ENCODE peak calls at places on chromosomes 11 and 22, in eight cellular contexts. One of them, this sample, is unnamed.

GRCh38 chr11:32121012-32121411 is 30.1 kb downstream of the RCN1 start:
- DNase-seq in mucosa of descending colon: no peak
- DNase-seq in astrocyte of the hippocampus: no peak
- DNase-seq in left colon: no peak
- DNase-seq in iris pigment epithelial cell: no peak
- DNase-seq in Daoy: no peak
- DNase-seq in A549: no peak
- DNase-seq in stimulated activated CD8-positive, alpha-beta memory T cell treated with anti-CD3 and anti-CD28 coated beads, Interleukin-4, amount 100 ng/mL, for 24 hours: no peak
- DNase-seq in this sample: no peak

GRCh38 chr11:17439316-17439782 is 37.3 kb downstream of the ABCC8 start:
- DNase-seq in mucosa of descending colon: no peak
- DNase-seq in astrocyte of the hippocampus: no peak
- DNase-seq in left colon: no peak
- DNase-seq in iris pigment epithelial cell: no peak
- DNase-seq in Daoy: peak; percentile 49
- DNase-seq in A549: peak; percentile 69
- DNase-seq in stimulated activated CD8-positive, alpha-beta memory T cell treated with anti-CD3 and anti-CD28 coated beads, Interleukin-4, amount 100 ng/mL, for 24 hours: no peak
- DNase-seq in this sample: no peak

GRCh38 chr11:12239396-12240298 is 129.3 kb downstream of the MICAL2 start:
- DNase-seq in mucosa of descending colon: no peak
- DNase-seq in astrocyte of the hippocampus: peak; percentile 44
- DNase-seq in left colon: no peak
- DNase-seq in iris pigment epithelial cell: no peak
- DNase-seq in Daoy: peak; percentile 44
- DNase-seq in A549: no peak
- DNase-seq in stimulated activated CD8-positive, alpha-beta memory T cell treated with anti-CD3 and anti-CD28 coated beads, Interleukin-4, amount 100 ng/mL, for 24 hours: no peak
- DNase-seq in this sample: no peak

GRCh38 chr22:25318081-25318823 is 98.8 kb downstream of the CRYBB2 start:
- DNase-seq in mucosa of descending colon: no peak
- DNase-seq in astrocyte of the hippocampus: no peak
- DNase-seq in left colon: no peak
- DNase-seq in iris pigment epithelial cell: no peak
- DNase-seq in Daoy: no peak
- DNase-seq in A549: no peak
- DNase-seq in stimulated activated CD8-positive, alpha-beta memory T cell treated with anti-CD3 and anti-CD28 coated beads, Interleukin-4, amount 100 ng/mL, for 24 hours: no peak
- DNase-seq in this sample: no peak

GRCh38 chr11:32438883-32439487 is 3.6 kb upstream of the WT1 start:
- DNase-seq in mucosa of descending colon: no peak
- DNase-seq in astrocyte of the hippocampus: peak; percentile 41
- DNase-seq in left colon: no peak
- DNase-seq in iris pigment epithelial cell: peak; percentile 14
- DNase-seq in Daoy: no peak
- DNase-seq in A549: no peak
- DNase-seq in stimulated activated CD8-positive, alpha-beta memory T cell treated with anti-CD3 and anti-CD28 coated beads, Interleukin-4, amount 100 ng/mL, for 24 hours: no peak
- DNase-seq in this sample: peak; percentile 62

GRCh38 chr22:32904044-32904443 is 102.5 kb downstream of the TIMP3 start:
- DNase-seq in mucosa of descending colon: no peak
- DNase-seq in astrocyte of the hippocampus: peak; percentile 56
- DNase-seq in left colon: peak; percentile 49
- DNase-seq in iris pigment epithelial cell: peak; percentile 34
- DNase-seq in Daoy: peak; percentile 58
- DNase-seq in A549: peak; percentile 3
- DNase-seq in stimulated activated CD8-positive, alpha-beta memory T cell treated with anti-CD3 and anti-CD28 coated beads, Interleukin-4, amount 100 ng/mL, for 24 hours: no peak
- DNase-seq in this sample: peak; percentile 41

GRCh38 chr22:26481112-26481693 is 2.4 kb downstream of the HPS4 start:
- DNase-seq in mucosa of descending colon: no peak
- DNase-seq in astrocyte of the hippocampus: no peak
- DNase-seq in left colon: no peak
- DNase-seq in iris pigment epithelial cell: no peak
- DNase-seq in Daoy: no peak
- DNase-seq in A549: no peak
- DNase-seq in stimulated activated CD8-positive, alpha-beta memory T cell treated with anti-CD3 and anti-CD28 coated beads, Interleukin-4, amount 100 ng/mL, for 24 hours: no peak
- DNase-seq in this sample: no peak

GRCh38 chr22:49010901-49011300 is 816.8 kb downstream of the BRD1 start:
- DNase-seq in mucosa of descending colon: no peak
- DNase-seq in astrocyte of the hippocampus: no peak
- DNase-seq in left colon: no peak
- DNase-seq in iris pigment epithelial cell: no peak
- DNase-seq in Daoy: no peak
- DNase-seq in A549: no peak
- DNase-seq in stimulated activated CD8-positive, alpha-beta memory T cell treated with anti-CD3 and anti-CD28 coated beads, Interleukin-4, amount 100 ng/mL, for 24 hours: no peak
- DNase-seq in this sample: no peak

GRCh38 chr11:43920598-43921419 is 21.6 kb upstream of the C11orf96 start:
- DNase-seq in mucosa of descending colon: no peak
- DNase-seq in astrocyte of the hippocampus: peak; percentile 93
- DNase-seq in left colon: no peak
- DNase-seq in iris pigment epithelial cell: peak; percentile 100
- DNase-seq in Daoy: peak; percentile 94
- DNase-seq in A549: peak; percentile 95
- DNase-seq in stimulated activated CD8-positive, alpha-beta memory T cell treated with anti-CD3 and anti-CD28 coated beads, Interleukin-4, amount 100 ng/mL, for 24 hours: no peak
- DNase-seq in this sample: peak; percentile 94

GRCh38 chr11:112247198-112247597 is 13.5 kb downstream of the PLET1 start:
- DNase-seq in mucosa of descending colon: no peak
- DNase-seq in astrocyte of the hippocampus: peak; percentile 14
- DNase-seq in left colon: no peak
- DNase-seq in iris pigment epithelial cell: peak; percentile 68
- DNase-seq in Daoy: no peak
- DNase-seq in A549: no peak
- DNase-seq in stimulated activated CD8-positive, alpha-beta memory T cell treated with anti-CD3 and anti-CD28 coated beads, Interleukin-4, amount 100 ng/mL, for 24 hours: no peak
- DNase-seq in this sample: no peak

GRCh38 chr11:11454671-11455223 is 101.7 kb upstream of the CSNK2A3 start:
- DNase-seq in mucosa of descending colon: no peak
- DNase-seq in astrocyte of the hippocampus: no peak
- DNase-seq in left colon: no peak
- DNase-seq in iris pigment epithelial cell: no peak
- DNase-seq in Daoy: no peak
- DNase-seq in A549: no peak
- DNase-seq in stimulated activated CD8-positive, alpha-beta memory T cell treated with anti-CD3 and anti-CD28 coated beads, Interleukin-4, amount 100 ng/mL, for 24 hours: no peak
- DNase-seq in this sample: no peak

GRCh38 chr11:117180020-117180419 is 1.5 kb downstream of the SIDT2 start:
- DNase-seq in mucosa of descending colon: no peak
- DNase-seq in astrocyte of the hippocampus: peak; percentile 48
- DNase-seq in left colon: no peak
- DNase-seq in iris pigment epithelial cell: no peak
- DNase-seq in Daoy: no peak
- DNase-seq in A549: no peak
- DNase-seq in stimulated activated CD8-positive, alpha-beta memory T cell treated with anti-CD3 and anti-CD28 coated beads, Interleukin-4, amount 100 ng/mL, for 24 hours: no peak
- DNase-seq in this sample: no peak

GRCh38 chr11:60756307-60757032 is at the start of gene MS4A15:
- DNase-seq in mucosa of descending colon: no peak
- DNase-seq in astrocyte of the hippocampus: peak; percentile 23
- DNase-seq in left colon: no peak
- DNase-seq in iris pigment epithelial cell: peak; percentile 33
- DNase-seq in Daoy: peak; percentile 40
- DNase-seq in A549: peak; percentile 41
- DNase-seq in stimulated activated CD8-positive, alpha-beta memory T cell treated with anti-CD3 and anti-CD28 coated beads, Interleukin-4, amount 100 ng/mL, for 24 hours: no peak
- DNase-seq in this sample: peak; percentile 64

GRCh38 chr11:11057472-11057854 is 199.6 kb upstream of the ZBED5 start:
- DNase-seq in mucosa of descending colon: no peak
- DNase-seq in astrocyte of the hippocampus: peak; percentile 23
- DNase-seq in left colon: no peak
- DNase-seq in iris pigment epithelial cell: no peak
- DNase-seq in Daoy: no peak
- DNase-seq in A549: no peak
- DNase-seq in stimulated activated CD8-positive, alpha-beta memory T cell treated with anti-CD3 and anti-CD28 coated beads, Interleukin-4, amount 100 ng/mL, for 24 hours: no peak
- DNase-seq in this sample: no peak